ENCODE peak calls at places on chromosomes 2 and 18, in five cellular contexts. P is T follicular helper cell; F is pulmonary artery endothelial cell; J is activated naive CD4-positive, alpha-beta T cell treated with anti-CD3 and anti-CD28 coated beads for 36 hours; X is MV-4-11. R is an unnamed sample.

GRCh38 chr2:97673915-97674283 is 4.4 kb downstream of the C2orf92 start:
- DNase-seq in P (no peak), F (no peak), J (peak; percentile 81), X (no peak), R (no peak)

GRCh38 chr2:240443891-240444301 is 8.4 kb downstream of the GPC1 start:
- DNase-seq in P (no peak), F (no peak), J (no peak), X (no peak), R (no peak)

GRCh38 chr18:48902856-48903601 is 47.7 kb downstream of the SMAD7 start:
- DNase-seq in P (no peak), F (no peak), J (no peak), X (no peak), R (no peak)

GRCh38 chr18:74402806-74403433 is 54.2 kb downstream of the DIPK1C start:
- DNase-seq in P (no peak), F (no peak), J (no peak), X (no peak), R (no peak)

GRCh38 chr2:29196792-29197788 is 81.9 kb downstream of the CLIP4 start:
- DNase-seq in P (peak; percentile 69), F (no peak), J (peak; percentile 91), X (peak; percentile 4), R (peak; percentile 40)

GRCh38 chr2:128466377-128467175 is 147.9 kb upstream of the HS6ST1 start:
- DNase-seq in P (no peak), F (no peak), J (no peak), X (no peak), R (no peak)

GRCh38 chr2:43340066-43340465 is 113.7 kb upstream of the ZFP36L2 start:
- DNase-seq in P (no peak), F (no peak), J (no peak), X (no peak), R (no peak)

GRCh38 chr2:134782792-134783191 is 55.6 kb upstream of the ACMSD start:
- DNase-seq in P (no peak), F (no peak), J (no peak), X (peak; percentile 84), R (no peak)

GRCh38 chr18:76450452-76450851 is 44.6 kb downstream of the ZNF516 start:
- DNase-seq in P (no peak), F (no peak), J (no peak), X (no peak), R (no peak)

GRCh38 chr2:8654041-8654440 is 27.8 kb upstream of the ID2 start:
- DNase-seq in P (no peak), F (no peak), J (no peak), X (no peak), R (no peak)

GRCh38 chr2:134070281-134070731 is 183.6 kb upstream of the MGAT5 start:
- DNase-seq in P (no peak), F (no peak), J (no peak), X (peak; percentile 28), R (no peak)

GRCh38 chr2:226963528-226963927 is 127.7 kb downstream of the RHBDD1 start:
- DNase-seq in P (no peak), F (no peak), J (no peak), X (no peak), R (no peak)

GRCh38 chr2:112754562-112754961 is 9.8 kb downstream of the CKAP2L start:
- DNase-seq in P (no peak), F (no peak), J (no peak), X (peak; percentile 64), R (no peak)

GRCh38 chr2:158795110-158795924 is at the start of gene DAPL1:
- DNase-seq in P (no peak), F (no peak), J (no peak), X (peak; percentile 15), R (no peak)

GRCh38 chr18:51890762-51891161 is 449.2 kb upstream of the DCC start:
- DNase-seq in P (no peak), F (no peak), J (no peak), X (no peak), R (no peak)

GRCh38 chr2:70767094-70767698 is 804 bp downstream of the ADD2 start:
- DNase-seq in P (no peak), F (no peak), J (peak; percentile 51), X (no peak), R (peak; percentile 55)

GRCh38 chr2:234444888-234445287 is 52.0 kb downstream of the ARL4C start:
- DNase-seq in P (no peak), F (peak; percentile 67), J (peak; percentile 66), X (peak; percentile 53), R (no peak)

GRCh38 chr18:48990497-48991298 is 39.9 kb upstream of the SMAD7 start:
- DNase-seq in P (no peak), F (no peak), J (no peak), X (no peak), R (peak; percentile 54)

GRCh38 chr2:38526195-38526594 is 76.5 kb downstream of the HNRNPLL start:
- DNase-seq in P (no peak), F (no peak), J (no peak), X (no peak), R (no peak)

GRCh38 chr2:8119782-8120551 is 561.9 kb upstream of the ID2 start:
- DNase-seq in P (no peak), F (no peak), J (peak; percentile 6), X (no peak), R (no peak)

GRCh38 chr2:42060718-42061619 is 13.1 kb downstream of the PKDCC start:
- DNase-seq in P (no peak), F (no peak), J (no peak), X (peak; percentile 87), R (no peak)

GRCh38 chr2:15668611-15669305 is 77.1 kb downstream of the DDX1 start:
- DNase-seq in P (no peak), F (no peak), J (no peak), X (no peak), R (no peak)